ENCODE peak calls at places on chromosomes 6 and 20, in four cellular contexts. P is K562, A is H1, V is IMR-90. Y is an unnamed sample.

GRCh38 chr20:40962733-40963504 is 65.7 kb upstream of the TOP1 start:
- DNase-seq in P (peak; percentile 86), A (peak; percentile 33), V (peak; percentile 44), Y (no peak)

GRCh38 chr6:2854394-2854982 is 12.8 kb upstream of the SERPINB1 start:
- DNase-seq in P (no peak), A (no peak), V (peak; percentile 36), Y (no peak)

GRCh38 chr20:24497851-24498250 is 28.4 kb downstream of the SYNDIG1 start:
- DNase-seq in P (no peak), A (no peak), V (peak; percentile 33), Y (no peak)

GRCh38 chr20:57211406-57211805 is 55.0 kb downstream of the BMP7 start:
- DNase-seq in P (no peak), A (no peak), V (no peak), Y (no peak)

GRCh38 chr6:71248306-71248705 is 40.3 kb upstream of the OGFRL1 start:
- DNase-seq in P (no peak), A (peak; percentile 7), V (peak; percentile 75), Y (peak; percentile 48)

GRCh38 chr6:56387621-56388413 is 140.4 kb upstream of the COL21A1 start:
- DNase-seq in P (no peak), A (no peak), V (no peak), Y (no peak)

GRCh38 chr6:7108196-7108963 is 619 bp downstream of the RREB1 start:
- DNase-seq in P (peak; percentile 64), A (no peak), V (peak; percentile 49), Y (no peak)

GRCh38 chr6:167789358-167789757 is 37.4 kb upstream of the AFDN start:
- DNase-seq in P (no peak), A (no peak), V (no peak), Y (no peak)

GRCh38 chr6:10429638-10430427 is 15.0 kb upstream of the TFAP2A start:
- DNase-seq in P (peak; percentile 46), A (no peak), V (peak; percentile 52), Y (peak; percentile 53)

GRCh38 chr6:47709160-47709559 is 10.8 kb downstream of the ADGRF4 start:
- DNase-seq in P (no peak), A (no peak), V (no peak), Y (no peak)

GRCh38 chr6:145899915-145900569 is 64.1 kb downstream of the SHPRH start:
- DNase-seq in P (no peak), A (no peak), V (no peak), Y (no peak)

GRCh38 chr6:112117554-112117953 is 30.2 kb downstream of the FAM229B start:
- DNase-seq in P (peak; percentile 11), A (no peak), V (peak; percentile 62), Y (no peak)

GRCh38 chr20:41509801-41510200 is 108.4 kb downstream of the CHD6 start:
- DNase-seq in P (no peak), A (no peak), V (peak; percentile 69), Y (no peak)

GRCh38 chr20:58192065-58192464 is 36.4 kb downstream of the ANKRD60 start:
- DNase-seq in P (no peak), A (no peak), V (no peak), Y (no peak)

GRCh38 chr20:48286571-48287551 is 501.6 kb upstream of the SULF2 start:
- DNase-seq in P (no peak), A (no peak), V (no peak), Y (no peak)

GRCh38 chr6:17839526-17839925 is 132.8 kb upstream of the NUP153 start:
- DNase-seq in P (no peak), A (no peak), V (no peak), Y (no peak)

GRCh38 chr6:141467881-141468280 is 664.8 kb upstream of the GJE1 start:
- DNase-seq in P (no peak), A (no peak), V (no peak), Y (no peak)

GRCh38 chr20:59013959-59014608 is 5.1 kb upstream of the TUBB1 start:
- DNase-seq in P (no peak), A (no peak), V (peak; percentile 81), Y (no peak)

GRCh38 chr6:94049001-94049400 is 629.6 kb upstream of the EPHA7 start:
- DNase-seq in P (no peak), A (no peak), V (no peak), Y (no peak)

GRCh38 chr6:111683749-111684267 is 78.1 kb upstream of the TRAF3IP2 start:
- DNase-seq in P (no peak), A (no peak), V (peak; percentile 93), Y (no peak)

GRCh38 chr6:136249336-136249735 is 775 bp downstream of the MTFR2 start:
- DNase-seq in P (no peak), A (no peak), V (peak; percentile 56), Y (no peak)

GRCh38 chr6:42271834-42272805 is 54.5 kb upstream of the MRPS10 start:
- DNase-seq in P (no peak), A (no peak), V (peak; percentile 55), Y (no peak)

GRCh38 chr6:7213416-7213815 is 99.6 kb downstream of the SSR1 start:
- DNase-seq in P (no peak), A (no peak), V (no peak), Y (no peak)

GRCh38 chr6:39167321-39167720 is 52.3 kb upstream of the SAYSD1 start:
- DNase-seq in P (no peak), A (no peak), V (no peak), Y (no peak)

GRCh38 chr6:47290124-47290834 is 19.4 kb downstream of the TNFRSF21 start:
- DNase-seq in P (no peak), A (no peak), V (no peak), Y (no peak)

GRCh38 chr6:53956068-53956711 is 155.1 kb upstream of the MLIP start:
- DNase-seq in P (peak; percentile 9), A (peak; percentile 73), V (peak; percentile 70), Y (peak; percentile 8)
- TF ChIP-seq CHD1 in P (no peak), A (no peak), V (no peak), Y (no peak)

DNA sequence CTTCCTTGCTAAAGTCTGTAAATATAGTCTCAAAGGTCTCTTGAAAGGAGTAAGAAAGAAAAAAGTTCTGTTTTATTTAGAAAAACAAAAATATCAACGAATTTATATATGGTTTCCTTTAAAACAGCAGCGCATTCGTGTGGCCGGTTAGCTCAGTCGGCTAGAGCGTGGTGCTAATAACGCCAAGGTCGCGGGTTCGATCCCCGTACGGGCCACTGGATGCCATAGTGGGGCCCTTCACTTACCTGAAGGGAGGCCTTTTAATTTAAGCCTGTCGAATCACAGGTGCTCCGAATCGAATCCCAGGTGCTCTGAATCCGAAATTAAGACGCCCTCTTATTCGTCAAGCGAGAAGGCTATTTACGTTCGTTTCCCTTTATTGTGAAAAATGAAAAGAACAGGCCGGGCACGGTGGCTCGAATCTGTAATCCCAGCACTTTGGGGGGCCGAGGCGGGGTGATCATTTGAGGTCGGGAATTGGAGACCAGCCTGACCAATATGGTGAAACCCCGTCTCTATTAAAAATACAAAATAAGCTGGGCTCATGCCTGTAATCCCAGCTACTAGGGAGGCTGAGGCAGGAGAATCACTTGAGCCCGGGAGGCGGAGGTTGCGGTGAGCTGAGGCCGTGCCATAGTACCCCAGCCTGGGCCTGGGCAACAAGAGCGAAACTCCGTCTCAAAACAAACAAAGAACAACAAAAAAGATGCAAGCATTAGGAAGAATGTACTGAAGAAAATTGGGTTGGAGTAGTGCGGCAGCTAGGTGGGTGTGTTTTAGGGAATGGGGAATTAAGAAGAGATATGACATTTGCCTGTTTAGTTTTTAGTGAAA is 195.8 kb upstream of the ZNF184 start:
- DNase-seq in P (peak; percentile 80), A (peak; percentile 80), V (peak; percentile 77), Y (no peak)
- TF ChIP-seq CHD1 in P (no peak), A (no peak), V (no peak), Y (no peak)

DNA sequence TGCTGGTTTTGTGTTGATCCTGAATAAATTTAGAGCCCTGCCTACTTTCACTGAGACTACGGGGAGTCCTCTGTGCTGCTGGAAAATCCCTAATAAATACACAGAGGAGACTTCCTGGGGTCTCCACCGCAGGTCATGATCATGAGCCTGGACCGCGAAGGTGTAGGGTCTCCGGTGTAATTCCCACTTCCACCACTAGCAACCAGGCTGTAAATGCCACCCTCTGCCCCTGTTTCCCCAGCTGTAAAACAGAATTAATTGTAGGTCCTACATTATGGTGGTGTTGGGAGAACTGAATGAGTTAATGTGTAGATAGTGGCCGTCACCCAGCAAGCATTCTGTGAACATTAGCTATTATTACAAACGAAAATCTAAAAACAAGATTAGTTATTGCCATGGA is 191.6 kb upstream of the THBS2 start:
- DNase-seq in P (no peak), A (no peak), V (no peak), Y (no peak)
- TF ChIP-seq CHD1 in P (no peak), A (no peak), V (no peak), Y (no peak)

GRCh38 chr6:130406935-130407532 is 41.2 kb downstream of the TMEM200A start:
- DNase-seq in P (no peak), A (no peak), V (no peak), Y (no peak)
- TF ChIP-seq CHD1 in P (no peak), A (no peak), V (no peak), Y (no peak)

DNA sequence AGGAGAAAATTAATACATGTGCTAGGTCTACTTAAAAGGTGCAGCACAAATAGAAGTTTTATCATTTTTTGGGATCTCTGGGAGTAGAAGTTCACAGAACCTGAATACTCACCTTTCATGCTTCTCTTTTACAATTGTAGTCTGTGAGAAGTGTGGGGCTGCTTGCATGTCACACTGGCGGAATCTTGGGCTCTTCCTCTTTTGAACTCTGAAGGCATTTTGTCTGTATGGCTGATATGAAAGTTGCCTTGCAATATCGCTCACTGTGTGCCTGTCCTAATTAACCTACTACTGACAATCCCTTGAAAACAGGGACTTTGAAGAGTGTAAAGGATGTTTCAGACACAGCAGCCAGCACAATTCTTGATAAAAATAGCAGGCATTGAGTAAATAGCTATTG is 65.9 kb upstream of the CLDN20 start:
- DNase-seq in P (no peak), A (no peak), V (no peak), Y (no peak)
- TF ChIP-seq CHD1 in P (no peak), A (no peak), V (no peak), Y (no peak)

GRCh38 chr6:157229733-157230132 is 93.6 kb downstream of the TMEM242 start:
- DNase-seq in P (no peak), A (no peak), V (no peak), Y (no peak)
- TF ChIP-seq CHD1 in P (no peak), A (no peak), V (no peak), Y (no peak)

DNA sequence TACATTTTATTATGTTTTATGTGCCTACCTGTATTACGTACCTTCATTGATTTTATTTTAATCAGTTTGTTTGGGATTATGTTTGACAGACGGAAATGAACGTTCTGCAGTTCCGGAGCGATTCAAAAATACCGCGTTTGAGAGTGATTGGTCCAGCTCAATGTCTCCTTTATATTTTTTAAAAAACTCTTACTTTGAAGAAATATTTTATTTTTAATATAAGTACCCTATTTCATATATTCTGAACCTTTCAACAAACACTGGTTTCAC is 114.3 kb upstream of the BTN3A2 start:
- DNase-seq in P (no peak), A (no peak), V (peak; percentile 55), Y (no peak)
- TF ChIP-seq CHD1 in P (no peak), A (no peak), V (no peak), Y (no peak)

GRCh38 chr20:916825-917224 is 691 bp upstream of the ANGPT4 start:
- DNase-seq in P (no peak), A (no peak), V (no peak), Y (no peak)

GRCh38 chr20:913306-913849 is 2.8 kb downstream of the ANGPT4 start:
- DNase-seq in P (no peak), A (no peak), V (no peak), Y (no peak)

GRCh38 chr20:917416-917815 is 1.3 kb upstream of the ANGPT4 start:
- DNase-seq in P (no peak), A (no peak), V (no peak), Y (no peak)

GRCh38 chr20:914727-915498 is 1.2 kb downstream of the ANGPT4 start:
- DNase-seq in P (no peak), A (no peak), V (no peak), Y (no peak)

GRCh38 chr20:916125-916799 is at the start of gene ANGPT4:
- DNase-seq in P (no peak), A (no peak), V (no peak), Y (no peak)
- TF ChIP-seq CHD1 in P (no peak), A (no peak), V (no peak), Y (no peak)

Y was measured in GM12878.